ENCODE peak calls at places on chromosomes 4 and X, in eight cellular contexts. One of them, this sample, is unnamed.

GRCh38 chr4:42845586-42845985 is 46.9 kb upstream of the GRXCR1 start:
- DNase-seq in dorsolateral prefrontal cortex: no peak
- DNase-seq in left ventricle myocardium inferior: no peak
- DNase-seq in NCI-H1092 treated with DMSO at 0.1 percent for 48 hours: no peak
- DNase-seq in activated T-cell treated with anti-CD3 and anti-CD28 coated beads for 4 hours: no peak
- DNase-seq in NCI-H510A treated with DMSO at 0.1 percent for 48 hours: no peak
- DNase-seq in HepG2: no peak
- DNase-seq in stomach: no peak
- DNase-seq in this sample: no peak

GRCh38 chrX:136780738-136781137 is at the start of gene ARHGEF6:
- DNase-seq in dorsolateral prefrontal cortex: no peak
- DNase-seq in left ventricle myocardium inferior: no peak
- DNase-seq in NCI-H1092 treated with DMSO at 0.1 percent for 48 hours: peak
- DNase-seq in activated T-cell treated with anti-CD3 and anti-CD28 coated beads for 4 hours: no peak
- DNase-seq in NCI-H510A treated with DMSO at 0.1 percent for 48 hours: no peak
- DNase-seq in HepG2: no peak
- DNase-seq in stomach: no peak
- DNase-seq in this sample: no peak

GRCh38 chr4:172127168-172127567 is 314.0 kb downstream of the GALNTL6 start:
- DNase-seq in dorsolateral prefrontal cortex: no peak
- DNase-seq in left ventricle myocardium inferior: no peak
- DNase-seq in NCI-H1092 treated with DMSO at 0.1 percent for 48 hours: no peak
- DNase-seq in activated T-cell treated with anti-CD3 and anti-CD28 coated beads for 4 hours: no peak
- DNase-seq in NCI-H510A treated with DMSO at 0.1 percent for 48 hours: no peak
- DNase-seq in HepG2: no peak
- DNase-seq in stomach: no peak
- DNase-seq in this sample: no peak

GRCh38 chr4:56654238-56654632 is 26.9 kb downstream of the HOPX start:
- DNase-seq in dorsolateral prefrontal cortex: no peak
- DNase-seq in left ventricle myocardium inferior: no peak
- DNase-seq in NCI-H1092 treated with DMSO at 0.1 percent for 48 hours: no peak
- DNase-seq in activated T-cell treated with anti-CD3 and anti-CD28 coated beads for 4 hours: no peak
- DNase-seq in NCI-H510A treated with DMSO at 0.1 percent for 48 hours: no peak
- DNase-seq in HepG2: no peak
- DNase-seq in stomach: peak
- DNase-seq in this sample: no peak

GRCh38 chr4:26993541-26993940 is 132.9 kb downstream of the STIM2 start:
- DNase-seq in dorsolateral prefrontal cortex: no peak
- DNase-seq in left ventricle myocardium inferior: no peak
- DNase-seq in NCI-H1092 treated with DMSO at 0.1 percent for 48 hours: no peak
- DNase-seq in activated T-cell treated with anti-CD3 and anti-CD28 coated beads for 4 hours: no peak
- DNase-seq in NCI-H510A treated with DMSO at 0.1 percent for 48 hours: no peak
- DNase-seq in HepG2: no peak
- DNase-seq in stomach: no peak
- DNase-seq in this sample: no peak

GRCh38 chr4:74999714-75000309 is 66.9 kb downstream of the PARM1 start:
- DNase-seq in dorsolateral prefrontal cortex: no peak
- DNase-seq in left ventricle myocardium inferior: no peak
- DNase-seq in NCI-H1092 treated with DMSO at 0.1 percent for 48 hours: no peak
- DNase-seq in activated T-cell treated with anti-CD3 and anti-CD28 coated beads for 4 hours: no peak
- DNase-seq in NCI-H510A treated with DMSO at 0.1 percent for 48 hours: no peak
- DNase-seq in HepG2: no peak
- DNase-seq in stomach: no peak
- DNase-seq in this sample: no peak

GRCh38 chr4:38306482-38307071 is 346.4 kb downstream of the PTTG2 start:
- DNase-seq in dorsolateral prefrontal cortex: no peak
- DNase-seq in left ventricle myocardium inferior: no peak
- DNase-seq in NCI-H1092 treated with DMSO at 0.1 percent for 48 hours: no peak
- DNase-seq in activated T-cell treated with anti-CD3 and anti-CD28 coated beads for 4 hours: no peak
- DNase-seq in NCI-H510A treated with DMSO at 0.1 percent for 48 hours: no peak
- DNase-seq in HepG2: no peak
- DNase-seq in stomach: no peak
- DNase-seq in this sample: no peak

GRCh38 chr4:118983293-118983692 is 94.6 kb downstream of the SYNPO2 start:
- DNase-seq in dorsolateral prefrontal cortex: no peak
- DNase-seq in left ventricle myocardium inferior: no peak
- DNase-seq in NCI-H1092 treated with DMSO at 0.1 percent for 48 hours: no peak
- DNase-seq in activated T-cell treated with anti-CD3 and anti-CD28 coated beads for 4 hours: no peak
- DNase-seq in NCI-H510A treated with DMSO at 0.1 percent for 48 hours: no peak
- DNase-seq in HepG2: no peak
- DNase-seq in stomach: no peak
- DNase-seq in this sample: no peak

GRCh38 chr4:123616970-123617392 is 220.4 kb downstream of the SPRY1 start:
- DNase-seq in dorsolateral prefrontal cortex: peak
- DNase-seq in left ventricle myocardium inferior: peak
- DNase-seq in NCI-H1092 treated with DMSO at 0.1 percent for 48 hours: peak
- DNase-seq in activated T-cell treated with anti-CD3 and anti-CD28 coated beads for 4 hours: no peak
- DNase-seq in NCI-H510A treated with DMSO at 0.1 percent for 48 hours: peak
- DNase-seq in HepG2: no peak
- DNase-seq in stomach: peak
- DNase-seq in this sample: peak

GRCh38 chrX:132023896-132024386 is 839 bp downstream of the STK26 start:
- DNase-seq in dorsolateral prefrontal cortex: no peak
- DNase-seq in left ventricle myocardium inferior: peak
- DNase-seq in NCI-H1092 treated with DMSO at 0.1 percent for 48 hours: no peak
- DNase-seq in activated T-cell treated with anti-CD3 and anti-CD28 coated beads for 4 hours: peak
- DNase-seq in NCI-H510A treated with DMSO at 0.1 percent for 48 hours: peak
- DNase-seq in HepG2: no peak
- DNase-seq in stomach: no peak
- DNase-seq in this sample: no peak

GRCh38 chr4:1179089-1179441 is 6.7 kb upstream of the SPON2 start:
- DNase-seq in dorsolateral prefrontal cortex: no peak
- DNase-seq in left ventricle myocardium inferior: no peak
- DNase-seq in NCI-H1092 treated with DMSO at 0.1 percent for 48 hours: no peak
- DNase-seq in activated T-cell treated with anti-CD3 and anti-CD28 coated beads for 4 hours: no peak
- DNase-seq in NCI-H510A treated with DMSO at 0.1 percent for 48 hours: no peak
- DNase-seq in HepG2: no peak
- DNase-seq in stomach: peak
- DNase-seq in this sample: no peak

GRCh38 chr4:96912731-96913130 is 1072.8 kb downstream of the PDHA2 start:
- DNase-seq in dorsolateral prefrontal cortex: no peak
- DNase-seq in left ventricle myocardium inferior: no peak
- DNase-seq in NCI-H1092 treated with DMSO at 0.1 percent for 48 hours: no peak
- DNase-seq in activated T-cell treated with anti-CD3 and anti-CD28 coated beads for 4 hours: no peak
- DNase-seq in NCI-H510A treated with DMSO at 0.1 percent for 48 hours: no peak
- DNase-seq in HepG2: no peak
- DNase-seq in stomach: no peak
- DNase-seq in this sample: no peak

GRCh38 chr4:149719357-149719756 is 96.3 kb downstream of the IQCM start:
- DNase-seq in dorsolateral prefrontal cortex: no peak
- DNase-seq in left ventricle myocardium inferior: no peak
- DNase-seq in NCI-H1092 treated with DMSO at 0.1 percent for 48 hours: no peak
- DNase-seq in activated T-cell treated with anti-CD3 and anti-CD28 coated beads for 4 hours: no peak
- DNase-seq in NCI-H510A treated with DMSO at 0.1 percent for 48 hours: no peak
- DNase-seq in HepG2: no peak
- DNase-seq in stomach: no peak
- DNase-seq in this sample: no peak

GRCh38 chrX:134746379-134746723 is 88.1 kb upstream of the PLAC1 start:
- DNase-seq in dorsolateral prefrontal cortex: no peak
- DNase-seq in left ventricle myocardium inferior: no peak
- DNase-seq in NCI-H1092 treated with DMSO at 0.1 percent for 48 hours: no peak
- DNase-seq in activated T-cell treated with anti-CD3 and anti-CD28 coated beads for 4 hours: no peak
- DNase-seq in NCI-H510A treated with DMSO at 0.1 percent for 48 hours: no peak
- DNase-seq in HepG2: no peak
- DNase-seq in stomach: no peak
- DNase-seq in this sample: no peak

GRCh38 chr4:123256006-123256405 is 140.6 kb upstream of the SPRY1 start:
- DNase-seq in dorsolateral prefrontal cortex: no peak
- DNase-seq in left ventricle myocardium inferior: no peak
- DNase-seq in NCI-H1092 treated with DMSO at 0.1 percent for 48 hours: no peak
- DNase-seq in activated T-cell treated with anti-CD3 and anti-CD28 coated beads for 4 hours: no peak
- DNase-seq in NCI-H510A treated with DMSO at 0.1 percent for 48 hours: no peak
- DNase-seq in HepG2: no peak
- DNase-seq in stomach: no peak
- DNase-seq in this sample: no peak

GRCh38 chr4:113471141-113471860 is 290.2 kb downstream of the CAMK2D start:
- DNase-seq in dorsolateral prefrontal cortex: no peak
- DNase-seq in left ventricle myocardium inferior: no peak
- DNase-seq in NCI-H1092 treated with DMSO at 0.1 percent for 48 hours: no peak
- DNase-seq in activated T-cell treated with anti-CD3 and anti-CD28 coated beads for 4 hours: no peak
- DNase-seq in NCI-H510A treated with DMSO at 0.1 percent for 48 hours: no peak
- DNase-seq in HepG2: no peak
- DNase-seq in stomach: no peak
- DNase-seq in this sample: no peak

GRCh38 chr4:106002979-106003378 is 107.7 kb downstream of the NPNT start:
- DNase-seq in dorsolateral prefrontal cortex: no peak
- DNase-seq in left ventricle myocardium inferior: no peak
- DNase-seq in NCI-H1092 treated with DMSO at 0.1 percent for 48 hours: no peak
- DNase-seq in activated T-cell treated with anti-CD3 and anti-CD28 coated beads for 4 hours: no peak
- DNase-seq in NCI-H510A treated with DMSO at 0.1 percent for 48 hours: no peak
- DNase-seq in HepG2: no peak
- DNase-seq in stomach: no peak
- DNase-seq in this sample: no peak

GRCh38 chr4:6643141-6643847 is 2.8 kb downstream of the MRFAP1 start:
- DNase-seq in dorsolateral prefrontal cortex: no peak
- DNase-seq in left ventricle myocardium inferior: no peak
- DNase-seq in NCI-H1092 treated with DMSO at 0.1 percent for 48 hours: no peak
- DNase-seq in activated T-cell treated with anti-CD3 and anti-CD28 coated beads for 4 hours: no peak
- DNase-seq in NCI-H510A treated with DMSO at 0.1 percent for 48 hours: no peak
- DNase-seq in HepG2: no peak
- DNase-seq in stomach: no peak
- DNase-seq in this sample: no peak

GRCh38 chr4:82798168-82799005 is at the start of gene SCD5:
- DNase-seq in dorsolateral prefrontal cortex: peak
- DNase-seq in left ventricle myocardium inferior: peak
- DNase-seq in NCI-H1092 treated with DMSO at 0.1 percent for 48 hours: peak
- DNase-seq in activated T-cell treated with anti-CD3 and anti-CD28 coated beads for 4 hours: peak
- DNase-seq in NCI-H510A treated with DMSO at 0.1 percent for 48 hours: peak
- DNase-seq in HepG2: no peak
- DNase-seq in stomach: peak
- DNase-seq in this sample: peak

GRCh38 chr4:1521821-1522361 is 115.6 kb upstream of the NKX1-1 start:
- DNase-seq in dorsolateral prefrontal cortex: no peak
- DNase-seq in left ventricle myocardium inferior: no peak
- DNase-seq in NCI-H1092 treated with DMSO at 0.1 percent for 48 hours: no peak
- DNase-seq in activated T-cell treated with anti-CD3 and anti-CD28 coated beads for 4 hours: no peak
- DNase-seq in NCI-H510A treated with DMSO at 0.1 percent for 48 hours: no peak
- DNase-seq in HepG2: no peak
- DNase-seq in stomach: no peak
- DNase-seq in this sample: no peak

GRCh38 chr4:171478181-171478580 is 335.0 kb upstream of the GALNTL6 start:
- DNase-seq in dorsolateral prefrontal cortex: no peak
- DNase-seq in left ventricle myocardium inferior: no peak
- DNase-seq in NCI-H1092 treated with DMSO at 0.1 percent for 48 hours: no peak
- DNase-seq in activated T-cell treated with anti-CD3 and anti-CD28 coated beads for 4 hours: no peak
- DNase-seq in NCI-H510A treated with DMSO at 0.1 percent for 48 hours: no peak
- DNase-seq in HepG2: no peak
- DNase-seq in stomach: no peak
- DNase-seq in this sample: no peak

GRCh38 chr4:385934-386707 is 48.5 kb downstream of the ZNF141 start:
- DNase-seq in dorsolateral prefrontal cortex: no peak
- DNase-seq in left ventricle myocardium inferior: no peak
- DNase-seq in NCI-H1092 treated with DMSO at 0.1 percent for 48 hours: no peak
- DNase-seq in activated T-cell treated with anti-CD3 and anti-CD28 coated beads for 4 hours: no peak
- DNase-seq in NCI-H510A treated with DMSO at 0.1 percent for 48 hours: no peak
- DNase-seq in HepG2: no peak
- DNase-seq in stomach: no peak
- DNase-seq in this sample: no peak

GRCh38 chr4:152206646-152207435 is 329.1 kb downstream of the FBXW7 start:
- DNase-seq in dorsolateral prefrontal cortex: no peak
- DNase-seq in left ventricle myocardium inferior: no peak
- DNase-seq in NCI-H1092 treated with DMSO at 0.1 percent for 48 hours: no peak
- DNase-seq in activated T-cell treated with anti-CD3 and anti-CD28 coated beads for 4 hours: no peak
- DNase-seq in NCI-H510A treated with DMSO at 0.1 percent for 48 hours: no peak
- DNase-seq in HepG2: no peak
- DNase-seq in stomach: no peak
- DNase-seq in this sample: no peak

GRCh38 chr4:113292371-113293042 is 243.1 kb downstream of the ANK2 start:
- DNase-seq in dorsolateral prefrontal cortex: peak
- DNase-seq in left ventricle myocardium inferior: peak
- DNase-seq in NCI-H1092 treated with DMSO at 0.1 percent for 48 hours: no peak
- DNase-seq in activated T-cell treated with anti-CD3 and anti-CD28 coated beads for 4 hours: no peak
- DNase-seq in NCI-H510A treated with DMSO at 0.1 percent for 48 hours: peak
- DNase-seq in HepG2: no peak
- DNase-seq in stomach: no peak
- DNase-seq in this sample: peak

This sample was measured in NCI-H146.